ENCODE peak calls at places on chromosomes 12 and 14, in nine cellular contexts. One of them, this sample, is unnamed.

GRCh38 chr14:65850429-65851145 is 438.1 kb downstream of the FUT8 start:
- DNase-seq in sciatic nerve: no peak
- DNase-seq in CD8-positive, alpha-beta T cell: peak
- DNase-seq in lower lobe of right lung: no peak
- DNase-seq in AG08395: no peak
- DNase-seq in mesendoderm: no peak
- DNase-seq in fibroblast of the conjunctiva: no peak
- DNase-seq in Kasumi-1: no peak
- DNase-seq in activated T-cell treated with anti-CD3 and anti-CD28 coated beads for 48 hours: peak
- DNase-seq in this sample: no peak

GRCh38 chr14:31263485-31264133 is 56.0 kb upstream of the HECTD1 start:
- DNase-seq in sciatic nerve: no peak
- DNase-seq in CD8-positive, alpha-beta T cell: no peak
- DNase-seq in lower lobe of right lung: no peak
- DNase-seq in AG08395: peak
- DNase-seq in mesendoderm: peak
- DNase-seq in fibroblast of the conjunctiva: peak
- DNase-seq in Kasumi-1: no peak
- DNase-seq in activated T-cell treated with anti-CD3 and anti-CD28 coated beads for 48 hours: no peak
- DNase-seq in this sample: no peak

GRCh38 chr12:112413846-112414625 is 4.6 kb upstream of the RPL6 start:
- DNase-seq in sciatic nerve: no peak
- DNase-seq in CD8-positive, alpha-beta T cell: no peak
- DNase-seq in lower lobe of right lung: no peak
- DNase-seq in AG08395: no peak
- DNase-seq in mesendoderm: no peak
- DNase-seq in fibroblast of the conjunctiva: no peak
- DNase-seq in Kasumi-1: no peak
- DNase-seq in activated T-cell treated with anti-CD3 and anti-CD28 coated beads for 48 hours: no peak
- DNase-seq in this sample: no peak

GRCh38 chr12:87848248-87848868 is 180.8 kb downstream of the C12orf50 start:
- DNase-seq in sciatic nerve: no peak
- DNase-seq in CD8-positive, alpha-beta T cell: no peak
- DNase-seq in lower lobe of right lung: no peak
- DNase-seq in AG08395: peak
- DNase-seq in mesendoderm: peak
- DNase-seq in fibroblast of the conjunctiva: peak
- DNase-seq in Kasumi-1: peak
- DNase-seq in activated T-cell treated with anti-CD3 and anti-CD28 coated beads for 48 hours: no peak
- DNase-seq in this sample: no peak

GRCh38 chr12:59834659-59835474 is 239.0 kb downstream of the SLC16A7 start:
- DNase-seq in sciatic nerve: no peak
- DNase-seq in CD8-positive, alpha-beta T cell: no peak
- DNase-seq in lower lobe of right lung: no peak
- DNase-seq in AG08395: peak
- DNase-seq in mesendoderm: peak
- DNase-seq in fibroblast of the conjunctiva: peak
- DNase-seq in Kasumi-1: peak
- DNase-seq in activated T-cell treated with anti-CD3 and anti-CD28 coated beads for 48 hours: no peak
- DNase-seq in this sample: no peak

GRCh38 chr14:93343797-93344196 is 3.2 kb upstream of the COX8C start:
- DNase-seq in sciatic nerve: no peak
- DNase-seq in CD8-positive, alpha-beta T cell: no peak
- DNase-seq in lower lobe of right lung: no peak
- DNase-seq in AG08395: no peak
- DNase-seq in mesendoderm: peak
- DNase-seq in fibroblast of the conjunctiva: no peak
- DNase-seq in Kasumi-1: no peak
- DNase-seq in activated T-cell treated with anti-CD3 and anti-CD28 coated beads for 48 hours: no peak
- DNase-seq in this sample: no peak

GRCh38 chr12:39905152-39905551 is 200.7 kb downstream of the SLC2A13 start:
- DNase-seq in sciatic nerve: peak
- DNase-seq in CD8-positive, alpha-beta T cell: no peak
- DNase-seq in lower lobe of right lung: no peak
- DNase-seq in AG08395: peak
- DNase-seq in mesendoderm: no peak
- DNase-seq in fibroblast of the conjunctiva: peak
- DNase-seq in Kasumi-1: no peak
- DNase-seq in activated T-cell treated with anti-CD3 and anti-CD28 coated beads for 48 hours: no peak
- DNase-seq in this sample: no peak

GRCh38 chr12:6703631-6704030 is 3.0 kb upstream of the PIANP start:
- DNase-seq in sciatic nerve: no peak
- DNase-seq in CD8-positive, alpha-beta T cell: no peak
- DNase-seq in lower lobe of right lung: no peak
- DNase-seq in AG08395: no peak
- DNase-seq in mesendoderm: peak
- DNase-seq in fibroblast of the conjunctiva: no peak
- DNase-seq in Kasumi-1: no peak
- DNase-seq in activated T-cell treated with anti-CD3 and anti-CD28 coated beads for 48 hours: no peak
- DNase-seq in this sample: no peak

GRCh38 chr14:101500061-101500460 is 61.2 kb upstream of the DIO3 start:
- DNase-seq in sciatic nerve: no peak
- DNase-seq in CD8-positive, alpha-beta T cell: no peak
- DNase-seq in lower lobe of right lung: no peak
- DNase-seq in AG08395: no peak
- DNase-seq in mesendoderm: no peak
- DNase-seq in fibroblast of the conjunctiva: no peak
- DNase-seq in Kasumi-1: no peak
- DNase-seq in activated T-cell treated with anti-CD3 and anti-CD28 coated beads for 48 hours: no peak
- DNase-seq in this sample: no peak